ENCODE peak calls at places on chromosomes 16 and 17, in four cellular contexts. Q is WERI-Rb-1, T is left ventricle myocardium inferior, X is neural progenitor cell. C is an unnamed sample.

GRCh38 chr17:28700278-28700677 is 11.4 kb downstream of the PROCA1 start:
- DNase-seq in Q (no peak), X (no peak), T (no peak), C (no peak)

GRCh38 chr17:29390856-29391631 is 881 bp downstream of the TAOK1 start:
- DNase-seq in Q (peak; percentile 29), X (peak; percentile 72), T (peak; percentile 22), C (peak; percentile 64)

GRCh38 chr16:50354629-50355456 is 13.9 kb downstream of the BRD7 start:
- DNase-seq in X (no peak), T (no peak), Q (no peak), C (peak; percentile 54)

GRCh38 chr17:61149862-61150362 is 249.7 kb upstream of the TBX2 start:
- DNase-seq in T (no peak), X (no peak), Q (no peak), C (no peak)

GRCh38 chr17:82917656-82918345 is 78.0 kb upstream of the ZNF750 start:
- DNase-seq in T (no peak), X (peak; percentile 30), Q (peak; percentile 56), C (peak; percentile 71)

GRCh38 chr16:68385371-68385770 is 62.9 kb downstream of the SMPD3 start:
- DNase-seq in X (no peak), T (no peak), Q (no peak), C (no peak)

GRCh38 chr17:75504347-75505151 is 10.8 kb downstream of the CASKIN2 start:
- DNase-seq in X (peak; percentile 67), T (no peak), Q (peak; percentile 70), C (peak; percentile 81)

GRCh38 chr16:15055141-15056053 is 477 bp downstream of the NTAN1 start:
- DNase-seq in X (peak; percentile 11), Q (peak; percentile 53), T (no peak), C (peak; percentile 81)

GRCh38 chr16:69848635-69849545 is 86.8 kb downstream of the WWP2 start:
- DNase-seq in Q (peak; percentile 11), T (peak; percentile 86), X (no peak), C (no peak)

GRCh38 chr17:67837965-67838364 is 12.7 kb downstream of the BPTF start:
- DNase-seq in X (no peak), Q (no peak), T (no peak), C (no peak)

GRCh38 chr17:44269795-44270320 is 1.9 kb upstream of the SLC4A1 start:
- DNase-seq in Q (no peak), T (no peak), X (no peak), C (no peak)

GRCh38 chr17:17971431-17972125 is 622 bp downstream of the TOM1L2 start:
- DNase-seq in X (peak; percentile 36), T (peak; percentile 41), Q (no peak), C (no peak)

GRCh38 chr17:59783221-59784016 is 76.0 kb downstream of the VMP1 start:
- DNase-seq in X (no peak), T (no peak), Q (no peak), C (no peak)

GRCh38 chr17:77372444-77373297 is 231.9 kb downstream of the SEC14L1 start:
- DNase-seq in X (peak; percentile 95), Q (no peak), T (peak; percentile 91), C (peak; percentile 94)

GRCh38 chr17:13885953-13886889 is 183.1 kb upstream of the COX10 start:
- DNase-seq in Q (no peak), X (no peak), T (peak; percentile 57), C (no peak)

GRCh38 chr16:22055881-22056280 is 36.5 kb upstream of the VWA3A start:
- DNase-seq in T (no peak), Q (peak; percentile 16), X (peak; percentile 59), C (peak; percentile 86)

GRCh38 chr16:58197314-58198012 is 443 bp downstream of the CSNK2A2 start:
- DNase-seq in Q (no peak), X (peak; percentile 49), T (no peak), C (peak; percentile 30)

GRCh38 chr16:67164599-67165061 is at the start of gene HSF4:
- DNase-seq in Q (no peak), T (peak; percentile 75), X (peak; percentile 56), C (no peak)

GRCh38 chr17:45780921-45781320 is 3.2 kb upstream of the CRHR1 start:
- DNase-seq in T (no peak), X (no peak), Q (no peak), C (no peak)

GRCh38 chr17:45783593-45784292 is 377 bp upstream of the CRHR1 start:
- DNase-seq in X (peak; percentile 86), T (peak; percentile 20), Q (peak; percentile 76), C (peak; percentile 88)

GRCh38 chr17:45784293-45784582 is at the start of gene CRHR1:
- DNase-seq in X (peak; percentile 58), Q (no peak), T (no peak), C (no peak)

GRCh38 chr17:45784583-45785372 is 658 bp downstream of the CRHR1 start:
- DNase-seq in X (peak; percentile 79), Q (peak; percentile 47), T (peak; percentile 17), C (peak; percentile 66)

GRCh38 chr17:45782889-45783592 is 1.1 kb upstream of the CRHR1 start:
- DNase-seq in T (no peak), Q (peak; percentile 75), X (peak; percentile 90), C (peak; percentile 80)
- H3K27me3 ChIP-seq in T (peaks cover 97% of the 10 kb centered on the region), Q (no peaks in the 10 kb centered on the region), X (peaks cover 71% of the 10 kb centered on the region), C (peaks cover 59% of the 10 kb centered on the region)

GRCh38 chr17:81468111-81468764 is 44.4 kb downstream of the ACTG1 start:
- DNase-seq in X (no peak), Q (no peak), T (no peak), C (no peak)
- H3K27me3 ChIP-seq in X (no peaks in the 10 kb centered on the region), Q (no peaks in the 10 kb centered on the region), T (no peaks in the 10 kb centered on the region), C (no peaks in the 10 kb centered on the region)

DNA sequence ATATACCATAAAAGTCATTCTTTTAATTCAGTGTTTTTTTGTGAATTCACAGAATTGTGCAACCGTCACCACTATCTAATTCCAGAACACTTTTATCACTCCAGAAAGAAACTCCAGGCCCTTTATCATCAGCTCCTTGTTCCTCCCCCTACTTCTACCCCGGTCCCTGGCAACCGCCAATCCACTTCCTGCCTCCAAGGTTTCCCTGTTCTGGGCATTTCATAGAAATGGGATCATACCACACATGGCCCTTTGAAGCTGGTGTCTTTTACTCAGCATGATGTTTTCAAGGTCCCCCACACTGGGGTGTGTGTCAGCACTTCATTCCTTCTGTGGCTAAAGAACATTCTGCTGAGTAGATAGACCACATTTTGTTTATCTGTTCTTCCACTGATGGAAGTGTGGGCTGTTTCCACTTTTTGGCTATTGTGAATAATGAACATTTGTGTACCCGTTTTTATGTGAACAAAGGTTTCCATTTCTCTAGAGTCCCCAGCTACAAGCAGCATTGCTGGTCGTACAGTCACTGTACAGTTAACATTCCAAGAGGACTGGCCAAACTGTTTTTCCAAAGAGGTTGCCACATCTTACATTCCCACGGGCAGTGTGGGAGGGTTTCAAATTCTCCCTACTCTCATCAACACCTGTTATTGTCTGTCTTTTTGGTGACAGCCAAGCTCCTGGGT is 75.8 kb upstream of the ZNF469 start:
- DNase-seq in X (no peak), Q (no peak), T (peak; percentile 7), C (no peak)
- H3K27me3 ChIP-seq in X (no peaks in the 10 kb centered on the region), Q (no peaks in the 10 kb centered on the region), T (peaks cover 71% of the 10 kb centered on the region), C (no peaks in the 10 kb centered on the region)

GRCh38 chr17:47868134-47868533 is 17.2 kb upstream of the SP6 start:
- DNase-seq in X (no peak), Q (no peak), T (no peak), C (no peak)

GRCh38 chr17:47866941-47867340 is 16.0 kb upstream of the SP6 start:
- DNase-seq in X (no peak), Q (no peak), T (no peak), C (no peak)

GRCh38 chr17:47870042-47870441 is 19.1 kb upstream of the SP6 start:
- DNase-seq in Q (no peak), X (no peak), T (no peak), C (peak; percentile 8)

GRCh38 chr17:47871048-47871447 is 20.1 kb upstream of the SP6 start:
- DNase-seq in Q (no peak), X (no peak), T (no peak), C (no peak)

DNA sequence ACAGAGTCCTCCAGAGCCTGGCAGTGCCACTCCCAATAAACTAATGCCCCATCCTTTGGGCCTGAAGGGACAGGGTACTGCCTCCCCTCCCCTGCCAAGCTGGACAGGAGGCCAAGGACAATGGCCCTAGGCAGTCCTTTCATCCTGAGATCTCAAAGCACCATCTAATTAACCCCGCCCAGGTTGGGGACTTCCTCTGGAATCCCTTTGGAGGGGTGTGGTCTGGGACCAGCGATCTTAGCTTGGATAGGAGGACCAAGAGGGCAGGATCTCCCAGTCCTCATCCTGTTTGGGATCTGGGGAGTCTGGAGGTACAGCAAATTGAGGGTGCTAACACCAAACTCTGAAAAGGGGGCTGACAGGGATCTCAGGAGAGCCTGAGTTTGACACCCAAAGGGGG is 18.2 kb upstream of the SP6 start:
- DNase-seq in X (no peak), Q (no peak), T (no peak), C (peak; percentile 59)
- H3K27me3 ChIP-seq in X (peaks cover 55% of the 10 kb centered on the region), Q (no peaks in the 10 kb centered on the region), T (peaks cover 96% of the 10 kb centered on the region), C (peaks cover 63% of the 10 kb centered on the region)

DNA sequence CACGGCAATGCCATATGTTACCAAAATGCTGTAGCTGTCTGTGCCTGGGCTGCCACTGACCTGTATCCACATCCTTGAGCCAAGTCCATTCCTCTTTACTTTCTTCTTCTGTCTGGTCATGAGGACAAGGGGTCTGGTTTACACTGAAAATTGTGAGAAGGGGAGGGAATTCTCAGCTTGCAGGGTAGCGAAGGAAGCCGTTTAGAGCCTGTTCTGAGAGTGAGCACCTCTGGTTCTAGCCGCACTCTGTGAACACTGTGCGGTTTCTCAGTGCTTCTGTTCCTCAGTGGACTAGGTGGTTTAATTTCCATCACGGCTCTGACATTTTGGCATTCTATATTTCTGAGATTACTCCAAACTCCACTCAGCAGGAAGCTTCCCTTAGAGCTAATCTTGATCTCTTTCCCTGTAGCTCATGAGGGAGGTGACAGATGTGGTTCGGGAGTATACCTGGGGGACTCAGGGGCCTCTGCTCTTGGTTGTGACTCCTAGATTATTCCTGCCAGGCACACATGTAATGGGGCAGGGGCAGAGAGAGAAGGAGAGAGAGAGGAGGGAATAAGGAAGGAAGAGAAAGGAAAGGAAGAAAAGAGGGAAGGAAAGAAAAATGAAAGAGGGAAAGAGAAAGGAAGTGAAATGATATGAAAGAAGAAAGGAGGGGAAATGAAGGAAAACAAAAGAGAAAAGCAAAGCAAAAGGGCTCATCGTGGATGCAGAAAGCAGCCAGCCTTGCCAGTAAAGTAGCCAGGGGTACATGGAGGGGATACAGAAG is 14.2 kb upstream of the TBX21 start:
- DNase-seq in X (no peak), T (no peak), Q (no peak), C (no peak)
- H3K27me3 ChIP-seq in X (peaks cover 57% of the 10 kb centered on the region), T (peaks cover 72% of the 10 kb centered on the region), Q (no peaks in the 10 kb centered on the region), C (peaks cover 42% of the 10 kb centered on the region)

GRCh38 chr16:1172651-1173050 is 19.7 kb downstream of the CACNA1H start:
- DNase-seq in T (no peak), X (no peak), Q (no peak), C (no peak)
- H3K27me3 ChIP-seq in T (peaks cover 74% of the 10 kb centered on the region), X (no peaks in the 10 kb centered on the region), Q (no peaks in the 10 kb centered on the region), C (no peaks in the 10 kb centered on the region)

DNA sequence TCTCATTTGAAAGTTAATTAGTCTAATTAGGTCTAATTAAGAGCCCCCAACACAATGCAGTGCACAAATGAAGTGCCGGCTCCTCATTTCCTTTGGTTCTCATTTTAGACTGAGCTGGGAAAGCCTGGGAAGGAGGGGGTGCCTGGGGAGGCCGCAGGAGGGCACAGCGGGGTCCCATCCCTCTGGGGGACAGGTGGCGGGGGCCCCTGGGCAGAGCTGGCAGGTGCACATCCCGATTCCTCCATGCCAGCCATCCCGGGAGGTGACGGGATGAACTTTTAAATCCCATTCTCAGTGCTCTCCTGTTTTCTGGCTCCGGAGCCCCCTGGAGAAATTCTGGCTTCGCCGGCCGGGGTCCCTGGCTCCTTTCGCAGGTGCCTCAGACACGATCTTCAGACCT is 90.7 kb downstream of the ENGASE start:
- DNase-seq in Q (no peak), T (no peak), X (no peak), C (no peak)
- H3K27me3 ChIP-seq in Q (no peaks in the 10 kb centered on the region), T (peaks cover 95% of the 10 kb centered on the region), X (no peaks in the 10 kb centered on the region), C (no peaks in the 10 kb centered on the region)

GRCh38 chr16:86800914-86801313 is 222.6 kb downstream of the FOXL1 start:
- DNase-seq in Q (no peak), X (no peak), T (no peak), C (peak; percentile 50)
- H3K27me3 ChIP-seq in Q (no peaks in the 10 kb centered on the region), X (no peaks in the 10 kb centered on the region), T (peaks cover 66% of the 10 kb centered on the region), C (peaks cover 8% of the 10 kb centered on the region)

C was measured in GM23338.